ENCODE peak calls at places on chromosomes 13 and 19, in seven cellular contexts. B, H, D, I, M, E and N are unnamed samples.

GRCh38 chr19:50312967-50313811 is 16.0 kb downstream of the KCNC3 start:
- DNase-seq in B (no peak), H (no peak), D (no peak), I (no peak), M (no peak), E (peak), N (no peak)

GRCh38 chr13:37685206-37685605 is 86.6 kb upstream of the POSTN start:
- DNase-seq in B (no peak), H (no peak), D (no peak), I (no peak), M (no peak), E (no peak), N (no peak)

GRCh38 chr13:74929436-74929835 is 552.5 kb downstream of the TBC1D4 start:
- DNase-seq in B (no peak), H (no peak), D (peak), I (no peak), M (no peak), E (no peak), N (no peak)

GRCh38 chr19:44190020-44190419 is 22.3 kb upstream of the ZNF227 start:
- DNase-seq in B (no peak), H (no peak), D (no peak), I (no peak), M (no peak), E (no peak), N (no peak)

GRCh38 chr13:98810746-98811145 is 58.3 kb upstream of the SLC15A1 start:
- DNase-seq in B (peak), H (peak), D (no peak), I (no peak), M (no peak), E (no peak), N (no peak)

GRCh38 chr13:78913656-78914055 is 254.7 kb upstream of the OBI1 start:
- DNase-seq in B (no peak), H (no peak), D (no peak), I (no peak), M (no peak), E (no peak), N (no peak)

GRCh38 chr13:27795718-27796019 is 3.4 kb downstream of the GSX1 start:
- DNase-seq in B (no peak), H (no peak), D (no peak), I (no peak), M (no peak), E (no peak), N (no peak)

GRCh38 chr13:84191199-84191598 is 308.9 kb upstream of the SLITRK1 start:
- DNase-seq in B (no peak), H (peak), D (no peak), I (no peak), M (no peak), E (no peak), N (no peak)

GRCh38 chr19:8600064-8600463 is 10.5 kb downstream of the ADAMTS10 start:
- DNase-seq in B (no peak), H (no peak), D (no peak), I (no peak), M (no peak), E (no peak), N (no peak)

GRCh38 chr13:28636078-28636477 is 22.9 kb upstream of the POMP start:
- DNase-seq in B (no peak), H (peak), D (no peak), I (no peak), M (no peak), E (no peak), N (no peak)

GRCh38 chr19:19637523-19638251 is 5.8 kb downstream of the GMIP start:
- DNase-seq in B (no peak), H (no peak), D (no peak), I (no peak), M (no peak), E (peak), N (no peak)
- TF ChIP-seq EZH2phosphoT487 in B (no peak), H (no peak), D (no peak), I (no peak), M (no peak), E (no peak), N (no peak)

DNA sequence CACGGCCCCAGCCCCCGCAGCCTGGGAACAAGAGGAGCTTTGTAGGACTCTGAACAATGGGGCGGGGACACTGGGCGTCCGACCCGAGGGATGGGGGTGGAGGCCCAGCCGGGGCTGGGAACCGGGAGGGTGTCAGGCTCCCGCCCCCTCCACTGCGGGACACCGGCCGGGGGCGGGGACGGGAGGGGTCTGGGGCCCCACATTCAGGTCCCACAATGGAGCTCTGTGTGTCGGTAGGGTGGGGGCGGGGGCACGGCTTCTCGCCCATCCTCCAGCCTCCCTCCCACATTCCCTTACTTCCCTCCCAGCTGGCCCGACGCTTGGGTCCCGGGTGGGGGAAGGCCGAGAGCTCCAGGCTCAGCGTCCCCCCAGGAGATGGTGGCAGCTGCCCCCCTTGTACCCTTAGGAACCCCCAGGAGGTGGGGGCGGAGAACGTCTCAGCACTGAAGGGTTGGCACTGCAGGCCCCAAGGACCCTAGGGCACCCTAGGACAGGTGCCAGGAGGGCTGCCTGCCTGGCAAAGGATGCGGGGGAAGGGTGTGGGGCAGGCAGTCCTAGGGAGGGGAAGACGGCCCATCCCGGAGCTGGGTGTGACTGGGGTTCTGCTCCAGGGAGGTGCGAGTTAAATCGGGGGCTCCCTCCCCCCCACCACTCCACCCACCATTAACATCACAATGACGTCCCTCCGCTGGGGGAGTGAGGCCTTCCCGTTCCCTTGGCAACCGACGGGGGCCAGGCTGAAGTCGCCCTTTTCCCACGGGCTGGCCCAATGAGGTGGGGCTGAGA is 5.3 kb downstream of the TTYH1 start:
- DNase-seq in B (peak), H (no peak), D (no peak), I (peak), M (no peak), E (peak), N (no peak)
- TF ChIP-seq EZH2phosphoT487 in B (no peak), H (no peak), D (no peak), I (no peak), M (no peak), E (no peak), N (no peak)

DNA sequence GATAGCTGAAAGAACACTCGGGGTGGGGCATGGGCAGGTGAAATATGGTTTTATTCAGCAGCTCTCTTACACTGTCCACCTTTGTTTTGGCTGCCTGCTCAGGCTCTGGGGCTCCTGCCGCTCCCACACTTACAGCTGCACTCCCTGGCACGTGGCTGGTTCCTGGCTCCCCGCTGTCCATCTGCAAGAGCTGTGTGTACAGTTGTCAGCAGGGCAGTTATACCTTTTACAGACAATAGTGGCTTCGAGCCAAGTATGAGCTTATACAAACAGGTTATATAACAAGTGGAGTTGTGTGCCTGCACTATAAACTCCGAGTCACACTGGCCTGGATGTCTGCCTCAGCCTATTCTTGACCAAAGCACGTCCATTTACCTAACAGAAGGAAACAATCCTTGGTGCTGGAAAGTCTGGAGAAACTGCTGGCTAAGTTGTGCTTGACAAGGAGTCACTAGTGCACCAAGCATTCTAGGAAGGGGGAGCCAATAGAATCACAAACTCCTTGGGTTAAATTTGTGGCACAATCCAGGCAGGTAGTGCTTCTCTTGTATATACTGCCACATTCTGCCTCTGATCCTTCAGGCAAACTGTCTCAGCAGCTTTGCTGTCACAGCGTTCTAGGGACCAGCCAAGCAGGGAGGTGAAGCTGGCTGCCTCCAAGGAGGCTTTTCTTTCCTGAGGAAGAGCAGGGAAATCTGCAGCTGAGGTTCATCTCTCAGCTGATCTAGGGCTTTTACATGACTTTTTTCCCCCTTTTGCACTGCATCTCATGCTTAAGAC is 68.2 kb downstream of the NHLRC3 start:
- DNase-seq in B (no peak), H (no peak), D (no peak), I (no peak), M (no peak), E (no peak), N (no peak)
- TF ChIP-seq EZH2phosphoT487 in B (no peak), H (no peak), D (no peak), I (no peak), M (no peak), E (no peak), N (no peak)

GRCh38 chr13:91045351-91046034 is 302.0 kb upstream of the MIR17HG start:
- DNase-seq in B (peak), H (peak), D (peak), I (peak), M (peak), E (peak), N (peak)
- TF ChIP-seq EZH2phosphoT487 in B (no peak), H (no peak), D (no peak), I (no peak), M (no peak), E (no peak), N (no peak)

DNA sequence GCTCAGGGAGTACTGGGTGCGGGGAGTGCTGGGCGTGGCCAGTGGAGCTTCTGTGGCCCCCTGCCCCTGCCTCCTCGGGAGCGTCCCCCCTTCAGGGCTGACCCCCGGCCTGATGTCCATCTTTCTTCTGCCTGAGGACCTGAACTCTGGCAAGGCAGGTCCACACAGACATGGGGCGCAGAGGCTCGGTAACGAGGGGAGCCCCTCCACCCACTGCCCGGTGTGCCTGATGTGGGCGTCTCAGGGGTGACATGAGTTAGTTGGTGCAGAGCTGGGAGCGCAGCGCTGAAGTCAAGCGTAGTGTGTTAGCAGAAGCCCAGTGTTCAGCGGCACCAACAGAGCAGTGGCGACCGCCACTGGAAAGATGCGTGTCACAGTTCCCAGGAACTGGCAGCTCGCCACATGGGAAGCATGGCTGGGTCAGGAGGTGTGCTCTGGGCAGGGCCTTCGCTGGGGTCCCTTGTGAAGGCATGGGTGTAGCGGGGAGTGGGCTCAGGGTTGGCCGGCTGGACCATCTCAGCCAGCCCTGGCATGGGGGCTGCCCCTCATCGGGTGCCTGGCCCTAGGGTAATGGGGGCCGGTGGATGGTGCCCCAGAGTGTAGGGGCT is 11.5 kb downstream of the THOP1 start:
- DNase-seq in B (no peak), H (no peak), D (no peak), I (no peak), M (no peak), E (no peak), N (no peak)
- TF ChIP-seq EZH2phosphoT487 in B (no peak), H (no peak), D (no peak), I (no peak), M (no peak), E (no peak), N (no peak)

GRCh38 chr19:32691952-32692726 is 518 bp downstream of the NUDT19 start:
- DNase-seq in B (peak), H (peak), D (peak), I (peak), M (peak), E (peak), N (no peak)
- TF ChIP-seq EZH2phosphoT487 in B (no peak), H (no peak), D (no peak), I (no peak), M (no peak), E (no peak), N (no peak)